ENCODE peak calls at places on chromosomes 4 and X, in seven cellular contexts. O is T-helper 22 cell; M is sigmoid colon; I is tibial nerve; X is colonic mucosa; N is activated naive CD4-positive, alpha-beta T cell; W is head of caudate nucleus. S is an unnamed sample.

GRCh38 chr4:26028793-26029511 is 114.9 kb downstream of the SMIM20 start:
- DNase-seq in I (peak; percentile 54), X (peak; percentile 63), W (peak; percentile 60), M (peak; percentile 88), O (peak; percentile 5), N (peak; percentile 22), S (no peak)

GRCh38 chrX:84865113-84865512 is 138.6 kb upstream of the APOOL start:
- DNase-seq in W (no peak), X (peak; percentile 22), O (no peak), I (no peak), M (no peak), N (no peak), S (no peak)

GRCh38 chrX:76183289-76184057 is 10.6 kb downstream of the PBDC1 start:
- DNase-seq in X (no peak), M (no peak), W (no peak), N (no peak), I (no peak), O (no peak), S (peak; percentile 46)

GRCh38 chrX:34365482-34365881 is 233.4 kb upstream of the FAM47A start:
- DNase-seq in X (no peak), M (no peak), I (no peak), N (no peak), O (no peak), W (peak; percentile 8), S (no peak)

GRCh38 chr4:164876680-164877324 is at the start of gene APELA:
- DNase-seq in I (no peak), X (no peak), O (no peak), W (no peak), M (no peak), N (no peak), S (no peak)

GRCh38 chrX:85136409-85136808 is 107.2 kb downstream of the SATL1 start:
- DNase-seq in W (no peak), I (no peak), X (no peak), N (no peak), O (no peak), M (no peak), S (no peak)

GRCh38 chr4:135492439-135492838 is 1290.8 kb upstream of the PABPC4L start:
- DNase-seq in N (no peak), I (no peak), M (no peak), O (no peak), X (no peak), W (no peak), S (no peak)

GRCh38 chr4:117491531-117491930 is 406.2 kb upstream of the TRAM1L1 start:
- DNase-seq in I (no peak), N (no peak), W (no peak), O (no peak), X (no peak), M (no peak), S (no peak)

GRCh38 chr4:55545133-55545532 is 1.6 kb downstream of the CLOCK start:
- DNase-seq in X (no peak), I (no peak), W (no peak), M (no peak), N (no peak), O (no peak), S (no peak)

GRCh38 chr4:182862921-182863320 is 54.3 kb downstream of the DCTD start:
- DNase-seq in M (no peak), I (no peak), W (no peak), O (no peak), N (no peak), X (peak; percentile 19), S (no peak)

GRCh38 chr4:89598602-89599001 is 238.4 kb downstream of the SNCA start:
- DNase-seq in W (no peak), O (no peak), I (no peak), X (no peak), M (no peak), N (no peak), S (no peak)

GRCh38 chrX:13013353-13014110 is 30.9 kb downstream of the FAM9C start:
- DNase-seq in O (no peak), X (peak; percentile 46), W (no peak), N (no peak), M (peak; percentile 73), I (no peak), S (no peak)

GRCh38 chr4:164081371-164081770 is 586.9 kb downstream of the TMA16 start:
- DNase-seq in W (no peak), X (no peak), O (no peak), N (no peak), I (no peak), M (no peak), S (no peak)

GRCh38 chrX:13285229-13285628 is 34.6 kb downstream of the ATXN3L start:
- DNase-seq in M (no peak), I (no peak), O (no peak), W (no peak), X (no peak), N (no peak), S (no peak)

GRCh38 chr4:108036252-108036651 is 46.6 kb downstream of the HADH start:
- DNase-seq in W (no peak), N (peak; percentile 60), M (no peak), O (no peak), I (no peak), X (no peak), S (no peak)

GRCh38 chr4:174604198-174604597 is 81.9 kb upstream of the HPGD start:
- DNase-seq in X (no peak), O (no peak), W (no peak), I (no peak), N (no peak), M (no peak), S (peak; percentile 11)

GRCh38 chr4:14792702-14793227 is 209.5 kb upstream of the CPEB2 start:
- DNase-seq in W (no peak), I (no peak), M (no peak), X (no peak), O (no peak), N (no peak), S (no peak)

GRCh38 chr4:3852751-3853150 is 86.6 kb downstream of the ADRA2C start:
- DNase-seq in N (no peak), W (no peak), O (no peak), M (no peak), X (no peak), I (no peak), S (no peak)

GRCh38 chr4:5970381-5971076 is 47.7 kb downstream of the C4orf50 start:
- DNase-seq in I (no peak), O (no peak), N (no peak), M (peak; percentile 43), W (no peak), X (no peak), S (no peak)

GRCh38 chr4:26067035-26067434 is 153.0 kb downstream of the SMIM20 start:
- DNase-seq in M (no peak), I (no peak), X (no peak), N (no peak), O (no peak), W (no peak), S (no peak)

GRCh38 chr4:140176735-140177134 is 22.8 kb upstream of the MAML3 start:
- DNase-seq in X (no peak), W (no peak), I (no peak), O (no peak), M (no peak), N (no peak), S (no peak)

GRCh38 chr4:112082954-112083586 is 62.2 kb upstream of the FAM241A start:
- DNase-seq in X (peak; percentile 52), O (no peak), I (no peak), M (no peak), W (no peak), N (no peak), S (no peak)

GRCh38 chr4:13329340-13329850 is 154.7 kb downstream of the RAB28 start:
- DNase-seq in O (no peak), M (no peak), W (no peak), I (no peak), N (no peak), X (no peak), S (no peak)

GRCh38 chrX:13357925-13358324 is 38.1 kb upstream of the ATXN3L start:
- DNase-seq in M (no peak), N (no peak), O (no peak), W (no peak), I (no peak), X (no peak), S (no peak)

GRCh38 chr4:156594619-156595018 is 377.0 kb downstream of the PDGFC start:
- DNase-seq in I (peak; percentile 19), X (peak; percentile 36), M (peak; percentile 71), O (no peak), N (no peak), W (peak; percentile 29), S (no peak)

GRCh38 chr4:99586747-99587146 is 12.1 kb downstream of the MTTP start:
- DNase-seq in I (no peak), X (no peak), M (no peak), N (no peak), O (no peak), W (no peak), S (no peak)

GRCh38 chr4:145535202-145535601 is 53.5 kb downstream of the SMAD1 start:
- DNase-seq in N (no peak), O (no peak), X (no peak), W (no peak), I (no peak), M (no peak), S (no peak)

GRCh38 chr4:110508827-110509446 is 33.0 kb downstream of the ENPEP start:
- DNase-seq in I (no peak), M (no peak), N (no peak), X (no peak), O (no peak), W (no peak), S (no peak)

GRCh38 chrX:110244951-110245480 is 72.9 kb downstream of the AMMECR1 start:
- DNase-seq in M (no peak), O (no peak), W (no peak), X (no peak), I (no peak), N (no peak), S (no peak)

GRCh38 chr4:18568600-18568999 is 547.0 kb upstream of the LCORL start:
- DNase-seq in N (no peak), X (no peak), O (no peak), W (no peak), I (no peak), M (no peak), S (no peak)

GRCh38 chr4:20847124-20847747 is 147.0 kb downstream of the PACRGL start:
- DNase-seq in M (no peak), N (no peak), O (no peak), X (no peak), I (no peak), W (no peak), S (no peak)

GRCh38 chr4:56999751-57000150 is 21.1 kb downstream of the POLR2B start:
- DNase-seq in W (no peak), M (no peak), O (no peak), N (no peak), X (no peak), I (no peak), S (no peak)

GRCh38 chr4:75786938-75787337 is 62.6 kb downstream of the USO1 start:
- DNase-seq in W (no peak), X (no peak), I (no peak), M (no peak), O (no peak), N (no peak), S (no peak)

GRCh38 chr4:35399912-35400311 is 844.4 kb downstream of the ARAP2 start:
- DNase-seq in I (no peak), M (no peak), O (no peak), W (no peak), N (no peak), X (no peak), S (no peak)

GRCh38 chr4:6165766-6166165 is 34.6 kb downstream of the JAKMIP1 start:
- DNase-seq in X (no peak), I (no peak), N (no peak), W (no peak), O (no peak), M (no peak), S (no peak)

GRCh38 chr4:1250921-1251772 is 2.2 kb upstream of the CTBP1 start:
- DNase-seq in W (no peak), I (no peak), N (no peak), M (no peak), O (no peak), X (no peak), S (no peak)

GRCh38 chr4:47031011-47031678 is at the start of gene GABRB1:
- DNase-seq in M (peak; percentile 69), I (no peak), W (peak; percentile 87), X (peak; percentile 74), N (no peak), O (no peak), S (no peak)